ENCODE peak calls at places on chromosomes 5 and 9, in six cellular contexts. L is IMR-90, M is astrocyte, Z is fibroblast of lung, D is sigmoid colon, H is thoracic aorta. R is an unnamed sample.

GRCh38 chr9:123658792-123659191 is 271.1 kb downstream of the DENND1A start:
- DNase-seq in H (no peak), L (no peak), M (no peak), D (no peak), Z (no peak), R (no peak)

GRCh38 chr9:71487046-71487445 is 281.3 kb downstream of the CEMIP2 start:
- DNase-seq in H (no peak), Z (no peak), L (no peak), M (no peak), D (no peak), R (no peak)

GRCh38 chr5:35046754-35047153 is 995 bp downstream of the AGXT2 start:
- DNase-seq in Z (peak; percentile 96), L (peak; percentile 99), H (no peak), D (no peak), M (peak; percentile 94), R (peak; percentile 35)

GRCh38 chr5:93782978-93783377 is 41.6 kb upstream of the POU5F2 start:
- DNase-seq in Z (peak; percentile 55), D (no peak), L (peak; percentile 68), M (peak; percentile 40), H (no peak), R (no peak)

GRCh38 chr5:37370550-37370863 is 399 bp downstream of the NUP155 start:
- DNase-seq in Z (peak; percentile 0), M (no peak), L (no peak), H (no peak), D (no peak), R (no peak)

GRCh38 chr9:95927288-95928004 is 52.0 kb downstream of the ERCC6L2 start:
- DNase-seq in L (no peak), H (no peak), Z (no peak), M (no peak), D (no peak), R (no peak)

GRCh38 chr9:124624735-124624992 is 117.5 kb upstream of the NR5A1 start:
- DNase-seq in M (no peak), H (no peak), L (no peak), D (no peak), Z (no peak), R (no peak)

GRCh38 chr5:15191012-15191411 is 309.0 kb upstream of the FBXL7 start:
- DNase-seq in Z (no peak), M (no peak), D (no peak), L (no peak), H (no peak), R (no peak)

GRCh38 chr5:80098951-80099350 is 63.8 kb downstream of the THBS4 start:
- DNase-seq in D (no peak), M (no peak), Z (no peak), L (no peak), H (no peak), R (no peak)

GRCh38 chr9:1429328-1429727 is 379.2 kb downstream of the DMRT2 start:
- DNase-seq in H (no peak), Z (no peak), D (no peak), L (no peak), M (no peak), R (peak; percentile 46)

GRCh38 chr5:78653969-78654368 is 5.4 kb upstream of the LHFPL2 start:
- DNase-seq in Z (peak; percentile 33), D (no peak), L (peak; percentile 59), M (no peak), H (no peak), R (no peak)

GRCh38 chr5:14105717-14106435 is 37.3 kb upstream of the TRIO start:
- DNase-seq in L (peak; percentile 95), Z (peak; percentile 96), M (peak; percentile 94), H (no peak), D (no peak), R (peak; percentile 85)

GRCh38 chr5:17727212-17727611 is 93.0 kb downstream of the TAF11L14 start:
- DNase-seq in M (no peak), D (no peak), Z (no peak), L (no peak), H (no peak), R (peak; percentile 27)

GRCh38 chr5:159198063-159199036 is 11.0 kb downstream of the RNF145 start:
- DNase-seq in H (no peak), Z (no peak), L (no peak), D (no peak), M (no peak), R (no peak)

GRCh38 chr5:159199780-159200179 is 9.6 kb downstream of the RNF145 start:
- DNase-seq in Z (no peak), H (no peak), M (no peak), D (no peak), L (no peak), R (no peak)

GRCh38 chr5:159199225-159199624 is 10.1 kb downstream of the RNF145 start:
- DNase-seq in Z (no peak), L (no peak), H (no peak), D (no peak), M (no peak), R (no peak)

GRCh38 chr5:159190170-159190569 is 19.2 kb downstream of the RNF145 start:
- DNase-seq in L (no peak), D (no peak), Z (no peak), M (no peak), H (no peak), R (no peak)

GRCh38 chr5:159195775-159196174 is 13.6 kb downstream of the RNF145 start:
- DNase-seq in L (no peak), D (no peak), Z (no peak), M (no peak), H (no peak), R (no peak)
- H3K36me3 ChIP-seq in L (peaks cover 28% of the 10 kb centered on the region), D (peaks cover 29% of the 10 kb centered on the region), Z (peaks cover 5% of the 10 kb centered on the region), M (peaks cover 23% of the 10 kb centered on the region), H (peaks cover 8% of the 10 kb centered on the region), R (peaks cover 6% of the 10 kb centered on the region)

GRCh38 chr9:136729926-136730325 is 12.8 kb downstream of the LCN10 start:
- DNase-seq in M (no peak), H (no peak), Z (no peak), L (no peak), D (no peak), R (no peak)

GRCh38 chr9:136729144-136729543 is 13.6 kb downstream of the LCN10 start:
- DNase-seq in H (no peak), L (no peak), D (no peak), Z (no peak), M (no peak), R (no peak)

GRCh38 chr9:136726631-136727191 is 14.3 kb downstream of the DIPK1B start:
- DNase-seq in D (no peak), M (no peak), Z (peak; percentile 19), H (no peak), L (peak; percentile 31), R (no peak)

GRCh38 chr9:136728080-136728547 is 14.6 kb downstream of the LCN10 start:
- DNase-seq in M (peak; percentile 72), H (peak; percentile 40), L (peak; percentile 85), Z (peak; percentile 84), D (peak; percentile 96), R (peak; percentile 43)

GRCh38 chr9:136728548-136729123 is 14.1 kb downstream of the LCN10 start:
- DNase-seq in D (no peak), Z (peak; percentile 48), M (no peak), H (no peak), L (peak; percentile 29), R (no peak)
- H3K36me3 ChIP-seq in D (peaks cover 31% of the 10 kb centered on the region), Z (peaks cover 12% of the 10 kb centered on the region), M (peaks cover 22% of the 10 kb centered on the region), H (peaks cover 11% of the 10 kb centered on the region), L (peaks cover 27% of the 10 kb centered on the region), R (peaks cover 19% of the 10 kb centered on the region)

DNA sequence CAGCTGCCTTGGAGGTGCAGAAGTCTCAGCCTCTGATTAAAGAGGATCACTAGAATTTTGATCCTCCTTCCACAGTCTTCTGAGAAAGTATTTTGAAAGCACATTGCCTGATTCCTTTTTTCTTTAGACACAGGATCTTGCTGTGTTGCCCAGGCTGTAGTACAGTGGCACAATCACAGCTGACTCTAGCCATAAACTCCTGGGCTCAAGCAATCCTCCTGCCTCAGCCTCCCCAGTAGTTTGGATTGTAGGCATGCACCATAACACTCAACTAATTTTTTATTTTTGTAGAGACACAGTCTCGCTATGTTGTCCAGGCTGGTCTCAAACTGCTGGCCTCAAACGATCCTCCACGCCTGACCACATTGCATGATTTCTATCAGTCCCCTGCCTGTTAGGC is 74.5 kb downstream of the FAM78A start:
- DNase-seq in H (no peak), Z (no peak), L (no peak), M (no peak), D (no peak), R (no peak)
- H3K36me3 ChIP-seq in H (peaks cover 50% of the 10 kb centered on the region), Z (peaks cover 15% of the 10 kb centered on the region), L (peaks cover 44% of the 10 kb centered on the region), M (peaks cover 46% of the 10 kb centered on the region), D (peaks cover 97% of the 10 kb centered on the region), R (peaks cover 27% of the 10 kb centered on the region)

GRCh38 chr9:99062549-99062948 is 42.4 kb upstream of the TGFBR1 start:
- DNase-seq in L (no peak), D (no peak), Z (no peak), M (no peak), H (no peak), R (no peak)

GRCh38 chr9:99059074-99059894 is 45.6 kb upstream of the TGFBR1 start:
- DNase-seq in L (no peak), M (no peak), D (no peak), H (no peak), Z (no peak), R (no peak)

GRCh38 chr9:99057665-99058625 is 47.0 kb upstream of the TGFBR1 start:
- DNase-seq in Z (peak; percentile 92), H (no peak), L (peak; percentile 81), M (peak; percentile 89), D (no peak), R (peak; percentile 73)

GRCh38 chr9:99063522-99063921 is 41.4 kb upstream of the TGFBR1 start:
- DNase-seq in L (no peak), M (no peak), Z (no peak), D (no peak), H (no peak), R (no peak)

GRCh38 chr9:99060621-99061020 is 44.3 kb upstream of the TGFBR1 start:
- DNase-seq in Z (no peak), M (no peak), L (no peak), D (no peak), H (no peak), R (no peak)
- H3K36me3 ChIP-seq in Z (no peaks in the 10 kb centered on the region), M (no peaks in the 10 kb centered on the region), L (peaks cover 50% of the 10 kb centered on the region), D (peaks cover 70% of the 10 kb centered on the region), H (no peaks in the 10 kb centered on the region), R (no peaks in the 10 kb centered on the region)